ENCODE peak calls at places on chromosomes 12 and 14, in nine cellular contexts. Z is neural crest cell; L is AG09309; E is T-cell; Y is LHCN-M2; N is ACHN; I is HCT116; R is stimulated activated effector memory CD8-positive, alpha-beta T cell treated with anti-CD3 and anti-CD28 coated beads, Interleukin-12 subunit alpha, Interleukin-12 subunit beta, amount 100 ng/mL, for 72 hours; C is progenitor cell of endocrine pancreas. V is an unnamed sample.
A peak's percentile ranks its signal among the peaks of the same experiment; 100 is the strongest.

GRCh38 chr12:674272-674781 is 11.1 kb upstream of the NINJ2 start:
- DNase-seq in I (no peak), Z (no peak), C (no peak), E (peak; percentile 61), L (no peak), N (no peak), Y (peak; percentile 49), R (peak; percentile 44), V (no peak)

GRCh38 chr12:65968889-65969509 is 144.7 kb downstream of the HMGA2 start:
- DNase-seq in E (no peak), L (no peak), Y (peak; percentile 36), I (no peak), R (no peak), C (no peak), Z (no peak), N (no peak), V (no peak)

GRCh38 chr12:38823314-38823713 is 82.1 kb downstream of the CPNE8 start:
- DNase-seq in N (no peak), E (no peak), Y (no peak), L (no peak), C (no peak), Z (no peak), R (no peak), I (no peak), V (no peak)

GRCh38 chr14:21320913-21321312 is 41.0 kb downstream of the RPGRIP1 start:
- DNase-seq in C (no peak), E (no peak), N (no peak), I (no peak), Y (no peak), Z (no peak), L (no peak), R (no peak), V (no peak)

GRCh38 chr12:91414147-91414546 is 231.5 kb upstream of the DCN start:
- DNase-seq in N (no peak), E (no peak), Z (no peak), Y (no peak), C (no peak), I (no peak), L (peak; percentile 13), R (no peak), V (no peak)

GRCh38 chr12:44126811-44127210 is 290.9 kb downstream of the TMEM117 start:
- DNase-seq in E (no peak), N (no peak), C (no peak), L (no peak), Z (no peak), R (no peak), Y (no peak), I (no peak), V (no peak)

GRCh38 chr14:58238252-58239247 is 6.1 kb upstream of the PSMA3 start:
- DNase-seq in N (peak; percentile 29), R (no peak), Z (no peak), Y (peak; percentile 69), I (no peak), E (no peak), L (no peak), C (no peak), V (peak; percentile 24)

GRCh38 chr12:107515446-107515958 is 170.1 kb upstream of the PWP1 start:
- DNase-seq in Y (peak; percentile 95), C (no peak), N (peak; percentile 95), L (peak; percentile 68), I (peak; percentile 51), Z (no peak), R (peak; percentile 13), E (no peak), V (peak; percentile 12)

V was measured in SJCRH30.